ENCODE peak calls at places on chromosome 13, in five cellular contexts. P is testis, J is body of pancreas, V is brain microvascular endothelial cell, D is adrenal gland. F is an unnamed sample.

GRCh38 chr13:32851083-32852064 is 164.8 kb upstream of the KL start:
- DNase-seq in J (no peak), V (peak; percentile 27), P (no peak), D (no peak), F (no peak)

GRCh38 chr13:76307157-76307556 is 579.0 kb downstream of the KCTD12 start:
- DNase-seq in P (peak; percentile 43), D (no peak), J (no peak), V (peak; percentile 65), F (peak; percentile 70)

GRCh38 chr13:97108535-97108910 is 113.6 kb upstream of the MBNL2 start:
- DNase-seq in D (peak; percentile 74), P (no peak), J (no peak), V (peak; percentile 46), F (peak; percentile 79)

GRCh38 chr13:66657165-66657895 is 572.8 kb downstream of the PCDH9 start:
- DNase-seq in J (peak; percentile 66), V (peak; percentile 99), P (peak; percentile 73), D (peak; percentile 91), F (peak; percentile 99)

GRCh38 chr13:102972191-102972590 is 94.0 kb downstream of the SLC10A2 start:
- DNase-seq in P (no peak), V (no peak), J (no peak), D (no peak), F (no peak)

GRCh38 chr13:44403720-44404063 is 30.1 kb downstream of the SERP2 start:
- DNase-seq in J (no peak), P (no peak), V (no peak), D (no peak), F (no peak)

GRCh38 chr13:47672982-47673670 is 327.9 kb downstream of the SUCLA2 start:
- DNase-seq in P (no peak), V (peak; percentile 56), J (no peak), D (no peak), F (peak; percentile 95)

GRCh38 chr13:74306496-74306895 is 172.3 kb upstream of the KLF12 start:
- DNase-seq in J (no peak), V (peak; percentile 23), D (no peak), P (no peak), F (peak; percentile 20)

GRCh38 chr13:66099825-66100224 is 1130.3 kb downstream of the PCDH9 start:
- DNase-seq in P (no peak), V (no peak), D (no peak), J (no peak), F (no peak)

GRCh38 chr13:30410705-30411125 is 11.6 kb upstream of the UBE2L5 start:
- DNase-seq in V (no peak), J (no peak), P (no peak), D (no peak), F (no peak)

GRCh38 chr13:98033277-98034247 is 80.1 kb downstream of the IPO5 start:
- DNase-seq in D (peak; percentile 25), J (peak; percentile 33), V (peak; percentile 71), P (peak; percentile 52), F (peak; percentile 69)

GRCh38 chr13:34361528-34361927 is 543.6 kb downstream of the RFC3 start:
- DNase-seq in V (no peak), D (no peak), P (no peak), J (no peak), F (no peak)

GRCh38 chr13:46053162-46054012 is 841 bp upstream of the ZC3H13 start:
- DNase-seq in V (no peak), D (no peak), J (no peak), P (no peak), F (no peak)

GRCh38 chr13:106291006-106291405 is 244.5 kb downstream of the EFNB2 start:
- DNase-seq in P (no peak), J (no peak), V (peak; percentile 67), D (no peak), F (peak; percentile 50)

GRCh38 chr13:49421391-49421790 is 22.5 kb downstream of the CAB39L start:
- DNase-seq in D (no peak), J (peak; percentile 23), P (peak; percentile 25), V (no peak), F (peak; percentile 21)

GRCh38 chr13:45799451-45799850 is 52.1 kb downstream of the SIAH3 start:
- DNase-seq in P (no peak), J (no peak), V (no peak), D (no peak), F (no peak)

GRCh38 chr13:60351326-60351725 is 45.7 kb upstream of the TDRD3 start:
- DNase-seq in J (no peak), V (peak; percentile 78), P (peak; percentile 18), D (no peak), F (peak; percentile 80)

GRCh38 chr13:84126671-84127171 is 244.4 kb upstream of the SLITRK1 start:
- DNase-seq in J (no peak), D (no peak), P (no peak), V (peak; percentile 4), F (no peak)

GRCh38 chr13:43776680-43777079 is 10.1 kb downstream of the ENOX1 start:
- DNase-seq in P (no peak), D (no peak), J (no peak), V (peak; percentile 40), F (peak; percentile 27)

GRCh38 chr13:114063545-114064515 is 68.6 kb downstream of the RASA3 start:
- DNase-seq in D (no peak), P (no peak), J (peak; percentile 54), V (no peak), F (peak; percentile 57)
- H3K4me3 ChIP-seq in D (no peak overlapping the region), P (no peak overlapping the region), J (no peak overlapping the region), V (peak overlapping the region; percentile 36), F (peak overlapping the region; percentile 48)

DNA sequence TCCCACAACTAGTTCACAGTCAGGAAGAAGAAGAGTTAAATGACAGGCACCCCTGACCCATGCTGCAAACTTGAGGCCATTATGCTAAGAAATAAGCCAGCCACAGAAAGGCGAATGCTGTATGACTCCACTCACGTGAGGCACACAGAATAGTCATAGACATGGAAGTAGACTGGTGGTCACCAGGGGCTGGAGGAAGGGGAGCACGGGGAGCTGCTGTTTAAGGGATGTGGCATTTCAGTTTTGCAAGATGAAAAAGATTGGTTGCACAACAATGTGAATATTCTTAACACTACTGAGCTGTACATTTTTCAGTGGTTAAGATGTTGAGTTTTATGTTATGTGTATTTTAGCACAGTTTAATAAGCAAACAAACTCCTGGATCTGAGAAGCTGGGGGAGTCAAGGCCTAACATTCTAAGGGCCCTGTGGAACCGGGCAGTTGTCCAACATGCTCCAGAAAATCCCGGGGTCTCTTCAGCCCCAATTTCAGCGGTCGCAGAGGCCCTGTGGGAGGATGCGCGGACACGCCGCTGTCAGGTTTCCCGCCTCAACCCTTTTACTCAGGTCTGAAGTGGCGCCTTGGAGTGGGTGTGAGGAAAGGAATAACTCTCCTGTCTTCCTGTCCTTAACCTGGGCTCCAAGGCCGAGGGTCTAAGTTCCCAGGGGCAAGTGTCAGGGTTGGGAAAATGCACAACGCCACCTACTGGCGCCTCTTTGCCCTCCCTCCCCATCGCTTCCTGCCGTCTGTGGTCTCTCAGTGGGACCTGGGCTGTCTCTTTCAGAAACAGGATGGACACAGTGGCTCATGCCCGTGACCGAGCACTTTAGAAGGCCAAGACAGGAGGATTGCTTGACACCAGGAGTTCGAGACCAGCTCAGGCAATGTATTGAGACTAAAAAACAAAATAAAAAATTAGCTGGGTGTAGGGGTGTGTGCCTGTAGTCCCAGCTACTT is 4.4 kb upstream of the TMEM272 start:
- DNase-seq in P (peak; percentile 45), D (no peak), J (no peak), V (peak; percentile 16), F (peak; percentile 20)
- TF ChIP-seq CTCF in P (no peak), D (peak; percentile 23), J (no peak), V (peak; percentile 73), F (peak; percentile 58)

GRCh38 chr13:101627556-101627943 is 175.1 kb downstream of the ITGBL1 start:
- DNase-seq in P (no peak), D (no peak), V (no peak), J (no peak), F (no peak)
- H3K4me3 ChIP-seq in P (no peak overlapping the region), D (no peak overlapping the region), V (no peak overlapping the region), J (no peak overlapping the region), F (no peak overlapping the region)

DNA sequence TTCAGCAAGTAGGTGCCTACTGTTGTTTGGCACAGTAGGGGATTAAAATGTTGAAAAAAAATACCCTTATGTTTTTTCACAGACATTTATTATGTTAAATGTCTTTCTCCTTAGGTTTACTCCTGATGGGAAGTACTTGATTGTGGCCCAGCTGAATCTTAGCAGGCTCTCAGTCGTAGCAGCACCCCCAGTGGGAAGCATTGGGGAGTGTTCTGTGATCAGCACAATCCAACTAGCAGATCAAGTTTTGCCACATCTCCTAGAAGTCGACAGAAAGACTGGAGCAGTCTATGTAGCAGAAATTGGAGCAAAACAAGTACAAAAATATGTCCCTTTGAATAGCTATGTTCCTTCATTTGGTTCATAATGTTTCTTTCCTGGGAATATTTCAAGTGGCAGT is 9.3 kb downstream of the NHLRC3 start:
- DNase-seq in V (no peak), J (no peak), D (no peak), P (no peak), F (no peak)
- TF ChIP-seq CTCF in V (peak; percentile 52), J (no peak), D (no peak), P (no peak), F (peak; percentile 14)

DNA sequence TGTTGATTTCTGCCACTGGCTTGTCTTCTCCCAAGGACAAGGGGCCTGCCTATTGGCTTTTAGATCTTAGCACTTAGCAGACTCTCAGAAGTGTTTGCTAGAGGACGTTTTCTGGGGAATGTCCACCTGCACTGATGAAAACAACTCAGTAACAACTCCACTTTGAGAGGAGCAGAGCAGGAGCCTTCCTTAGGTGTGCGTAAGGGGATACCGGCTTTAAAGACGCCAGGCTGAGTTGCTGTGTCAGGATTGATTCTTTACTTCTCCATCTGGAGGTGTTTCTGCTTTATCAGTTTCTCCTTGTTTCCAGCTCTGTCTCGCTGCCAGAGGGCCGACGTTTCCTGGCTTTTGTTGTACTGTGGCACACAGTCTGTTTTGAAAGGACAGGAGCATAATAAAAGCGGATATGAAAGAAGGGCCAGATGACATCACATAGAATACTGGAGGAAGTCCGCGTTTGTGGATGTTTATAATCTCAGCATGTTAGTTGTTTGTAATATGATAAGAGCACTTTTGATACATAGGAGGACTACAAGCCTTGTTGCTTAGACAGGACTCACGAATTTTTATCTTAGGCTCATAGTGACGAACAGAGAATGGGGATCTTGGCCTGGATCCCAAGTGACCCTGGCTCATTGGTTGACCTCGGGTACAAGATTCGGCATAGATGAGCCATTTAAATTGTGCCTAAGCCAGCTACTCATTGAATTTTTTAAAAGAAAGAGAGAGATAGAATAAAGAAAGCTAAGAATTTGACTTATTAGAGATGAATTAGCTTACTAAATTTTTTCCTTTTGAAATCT is 34.6 kb downstream of the COL4A2 start:
- DNase-seq in D (no peak), P (peak; percentile 26), J (no peak), V (peak; percentile 91), F (peak; percentile 93)
- H3K4me3 ChIP-seq in D (no peak overlapping the region), P (no peak overlapping the region), J (no peak overlapping the region), V (no peak overlapping the region), F (peak overlapping the region; percentile 27)

GRCh38 chr13:113084943-113085540 is 20.5 kb upstream of the F7 start:
- DNase-seq in V (no peak), D (no peak), P (no peak), J (no peak), F (no peak)
- TF ChIP-seq CTCF in V (no peak), D (no peak), P (no peak), J (no peak), F (no peak)

GRCh38 chr13:80469105-80469840 is 128.3 kb upstream of the SPRY2 start:
- DNase-seq in V (no peak), J (no peak), P (no peak), D (no peak), F (no peak)
- H3K4me3 ChIP-seq in V (no peak overlapping the region), J (no peak overlapping the region), P (no peak overlapping the region), D (no peak overlapping the region), F (no peak overlapping the region)

DNA sequence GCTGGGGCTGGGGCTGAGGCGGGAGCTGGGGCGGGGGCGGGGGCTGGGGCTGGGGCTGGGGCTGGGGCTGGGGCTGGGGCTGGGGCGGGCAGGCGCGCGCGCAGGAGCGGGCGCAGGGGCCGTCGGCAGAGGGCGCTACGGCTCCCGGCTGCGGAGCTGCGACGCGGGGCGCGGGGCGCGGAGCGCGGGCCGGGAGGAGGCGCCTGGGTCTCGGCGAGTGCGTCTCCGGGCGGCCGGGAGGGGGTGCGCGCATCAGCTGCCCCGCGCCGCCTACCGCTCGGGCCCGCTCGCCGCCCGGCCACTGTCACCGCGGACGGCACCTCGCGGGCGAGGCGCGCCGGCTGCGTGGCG is 416 bp upstream of the MTUS2 start:
- DNase-seq in D (peak; percentile 60), J (peak; percentile 60), P (peak; percentile 66), V (no peak), F (peak; percentile 45)
- TF ChIP-seq CTCF in D (no peak), J (peak; percentile 44), P (no peak), V (peak; percentile 43), F (no peak)